ENCODE peak calls at places on chromosomes 13 and 19, in six cellular contexts. S, A, L, V, B and U are unnamed samples.
A peak's percentile ranks its signal among the peaks of the same experiment; 100 is the strongest.

GRCh38 chr19:16381756-16382401 is 57.3 kb downstream of the KLF2 start:
- DNase-seq in S (no peak), A (no peak), L (no peak), V (no peak), B (no peak), U (no peak)

GRCh38 chr13:99496322-99497142 is 4.7 kb upstream of the TM9SF2 start:
- DNase-seq in S (no peak), A (peak; percentile 75), L (peak; percentile 98), V (peak; percentile 82), B (no peak), U (peak; percentile 60)

GRCh38 chr13:94710881-94711560 is 1.3 kb downstream of the SOX21 start:
- DNase-seq in S (peak; percentile 78), A (no peak), L (no peak), V (peak; percentile 21), B (peak; percentile 86), U (peak; percentile 18)

GRCh38 chr19:39494661-39495060 is 4.1 kb upstream of the DLL3 start:
- DNase-seq in S (no peak), A (no peak), L (no peak), V (no peak), B (no peak), U (no peak)

GRCh38 chr19:40267601-40267997 is 17.5 kb downstream of the AKT2 start:
- DNase-seq in S (no peak), A (no peak), L (no peak), V (no peak), B (no peak), U (no peak)

GRCh38 chr13:98279473-98280175 is 102.6 kb upstream of the RNF113B start:
- DNase-seq in S (no peak), A (peak; percentile 41), L (no peak), V (no peak), B (peak; percentile 33), U (peak; percentile 34)

GRCh38 chr19:45419396-45419795 is 4.3 kb downstream of the ERCC1 start:
- DNase-seq in S (no peak), A (no peak), L (no peak), V (no peak), B (no peak), U (peak; percentile 77)

GRCh38 chr13:97120976-97121375 is 101.2 kb upstream of the MBNL2 start:
- DNase-seq in S (no peak), A (no peak), L (no peak), V (no peak), B (no peak), U (no peak)

GRCh38 chr13:73440296-73440895 is 381.6 kb downstream of the KLF5 start:
- DNase-seq in S (no peak), A (no peak), L (no peak), V (no peak), B (no peak), U (no peak)

GRCh38 chr19:44855606-44856005 is 9.5 kb downstream of the NECTIN2 start:
- DNase-seq in S (no peak), A (no peak), L (no peak), V (no peak), B (no peak), U (no peak)

GRCh38 chr13:93226623-93227279 is at the start of gene GPC6:
- DNase-seq in S (no peak), A (no peak), L (peak; percentile 79), V (peak; percentile 66), B (peak; percentile 80), U (no peak)

GRCh38 chr19:1455336-1456120 is 5.6 kb downstream of the APC2 start:
- DNase-seq in S (peak; percentile 97), A (no peak), L (peak; percentile 76), V (peak; percentile 92), B (peak; percentile 94), U (no peak)

GRCh38 chr13:35965226-35965927 is 165.8 kb downstream of the DCLK1 start:
- DNase-seq in S (no peak), A (no peak), L (no peak), V (no peak), B (peak; percentile 74), U (no peak)
- H3K4me3 ChIP-seq in S (no peak overlapping the region), A (no peak overlapping the region), L (no peak overlapping the region), V (no peak overlapping the region), B (no peak overlapping the region), U (no peak overlapping the region)

GRCh38 chr19:31897292-31897691 is 448.1 kb upstream of the ZNF507 start:
- DNase-seq in S (no peak), A (no peak), L (no peak), V (no peak), B (no peak), U (no peak)
- TF ChIP-seq GABPA in S (no peak), A (no peak), L (no peak), V (no peak), B (no peak), U (no peak)

GRCh38 chr19:48644839-48645651 is 942 bp downstream of the CA11 start:
- DNase-seq in S (peak; percentile 81), A (no peak), L (peak; percentile 53), V (peak; percentile 87), B (peak; percentile 80), U (peak; percentile 72)
- H3K4me3 ChIP-seq in S (peak overlapping the region; percentile 84), A (peak overlapping the region; percentile 91), L (peak overlapping the region; percentile 69), V (peak overlapping the region; percentile 56), B (peak overlapping the region; percentile 74), U (no peak overlapping the region)

DNA sequence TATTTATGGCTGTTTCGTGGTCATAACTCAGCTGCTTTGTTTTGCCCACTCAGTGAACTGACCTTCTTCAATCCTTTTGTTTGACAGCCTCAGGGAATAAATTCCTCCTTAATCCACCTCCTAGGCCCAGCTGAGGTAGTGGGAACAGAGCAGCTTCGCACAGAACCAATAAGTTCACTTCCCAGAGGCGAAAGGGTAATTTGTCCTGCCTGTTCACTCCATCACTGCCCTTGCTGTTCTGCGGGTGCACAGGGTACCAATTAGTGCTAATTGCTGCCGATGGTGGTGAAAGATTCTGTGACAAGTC is 68.8 kb downstream of the ERCC5 start:
- DNase-seq in S (no peak), A (no peak), L (no peak), V (no peak), B (no peak), U (no peak)
- TF ChIP-seq GABPA in S (no peak), A (no peak), L (no peak), V (no peak), B (no peak), U (no peak)

DNA sequence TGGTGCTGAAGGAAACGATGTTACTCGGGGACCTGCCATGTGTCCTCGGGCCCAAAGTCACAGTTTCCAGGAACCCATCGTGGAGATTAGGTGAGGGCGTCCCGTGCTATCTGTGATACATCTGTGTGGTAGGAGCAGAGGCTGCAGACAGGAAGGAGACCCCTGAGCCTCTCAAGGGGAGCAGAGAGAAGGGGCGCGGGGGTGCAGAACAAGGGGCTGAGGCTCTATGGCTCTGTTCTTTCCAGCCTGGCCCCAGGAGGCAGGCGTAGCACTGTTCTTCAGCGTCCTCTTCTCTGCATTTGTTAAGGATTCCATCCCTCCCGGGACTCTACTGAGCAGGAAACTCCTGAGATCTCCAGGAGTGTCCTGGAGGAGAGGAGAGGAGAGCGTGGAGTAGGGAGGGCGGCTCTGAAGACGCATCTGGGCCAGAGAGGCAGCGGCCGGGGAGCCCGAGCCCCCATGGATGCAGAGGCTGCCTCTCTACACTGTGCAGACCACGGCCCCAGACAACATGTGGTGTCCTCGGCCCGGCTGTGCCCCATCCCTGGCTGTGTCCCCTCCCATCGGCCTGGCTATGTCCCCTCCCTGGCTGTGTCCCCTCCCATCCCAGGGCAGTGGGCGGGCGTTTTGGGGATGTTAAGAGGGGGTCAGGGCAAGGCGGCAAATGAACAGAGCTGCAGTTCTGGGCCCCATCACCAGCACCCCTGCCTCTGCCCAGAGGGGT is 118.0 kb downstream of the ATP11A start:
- DNase-seq in S (no peak), A (no peak), L (no peak), V (no peak), B (no peak), U (no peak)
- H3K4me3 ChIP-seq in S (no peak overlapping the region), A (no peak overlapping the region), L (no peak overlapping the region), V (no peak overlapping the region), B (no peak overlapping the region), U (no peak overlapping the region)